ENCODE peak calls at places on chromosomes 5 and 9, in six cellular contexts. E is psoas muscle, A is aorta, F is suprapubic skin, B is right atrium auricular region, R is brain microvascular endothelial cell. D is an unnamed sample.

GRCh38 chr9:123356851-123357747 is 1.1 kb downstream of the CRB2 start:
- DNase-seq in E (no peak), R (no peak), F (no peak), B (no peak), A (no peak), D (no peak)

GRCh38 chr5:139579-140442 is 47.8 kb downstream of the PLEKHG4B start:
- DNase-seq in B (no peak), R (no peak), F (no peak), E (no peak), A (no peak), D (no peak)

GRCh38 chr5:159337291-159337974 is 7.1 kb upstream of the IL12B start:
- DNase-seq in B (no peak), F (no peak), A (no peak), E (no peak), R (peak; percentile 74), D (no peak)

GRCh38 chr5:10489810-10490426 is 48.2 kb downstream of the ROPN1L start:
- DNase-seq in R (no peak), A (no peak), F (no peak), E (no peak), B (no peak), D (no peak)

GRCh38 chr9:133735415-133735775 is 2.8 kb downstream of the SARDH start:
- DNase-seq in F (no peak), R (no peak), B (no peak), A (no peak), E (no peak), D (no peak)

GRCh38 chr9:135506327-135507103 is 6.0 kb downstream of the MRPS2 start:
- DNase-seq in F (peak; percentile 52), E (no peak), B (no peak), A (no peak), R (no peak), D (peak; percentile 61)

GRCh38 chr9:75855509-75855908 is 35.0 kb upstream of the PCSK5 start:
- DNase-seq in A (no peak), E (no peak), R (peak; percentile 14), F (no peak), B (no peak), D (no peak)

GRCh38 chr9:79604149-79604548 is 32.4 kb downstream of the TLE4 start:
- DNase-seq in E (no peak), R (no peak), F (no peak), B (no peak), A (no peak), D (no peak)

GRCh38 chr9:77176106-77176505 is 1.2 kb upstream of the VPS13A start:
- DNase-seq in F (no peak), A (no peak), E (no peak), B (no peak), R (no peak), D (no peak)

GRCh38 chr5:111163000-111163399 is 61.2 kb upstream of the CAMK4 start:
- DNase-seq in F (no peak), R (no peak), A (no peak), B (no peak), E (no peak), D (no peak)

GRCh38 chr9:16575142-16575877 is 295.2 kb downstream of the BNC2 start:
- DNase-seq in E (no peak), R (no peak), A (no peak), F (no peak), B (no peak), D (no peak)

GRCh38 chr9:133711428-133712220 is 26.5 kb downstream of the SARDH start:
- DNase-seq in F (peak; percentile 52), R (peak; percentile 90), E (no peak), A (peak; percentile 40), B (peak; percentile 81), D (peak; percentile 51)

GRCh38 chr5:130643321-130643720 is 521.7 kb downstream of the HINT1 start:
- DNase-seq in E (no peak), B (no peak), R (no peak), A (no peak), F (no peak), D (no peak)

GRCh38 chr5:179243333-179243732 is 101.9 kb downstream of the ADAMTS2 start:
- DNase-seq in R (peak; percentile 36), E (no peak), A (no peak), F (peak; percentile 43), B (no peak), D (no peak)

GRCh38 chr9:78462616-78463015 is 165.7 kb downstream of the PSAT1 start:
- DNase-seq in F (no peak), A (no peak), B (no peak), E (no peak), R (no peak), D (no peak)

GRCh38 chr5:125595095-125595494 is 828.1 kb upstream of the GRAMD2B start:
- DNase-seq in E (no peak), R (peak; percentile 11), A (peak; percentile 46), F (no peak), B (peak; percentile 70), D (peak; percentile 72)

GRCh38 chr5:548256-548655 is 24.0 kb upstream of the SLC9A3 start:
- DNase-seq in B (no peak), F (peak; percentile 53), E (peak; percentile 33), R (no peak), A (peak; percentile 60), D (no peak)

GRCh38 chr5:59768204-59769040 is 125.1 kb downstream of the PDE4D start:
- DNase-seq in A (peak; percentile 50), R (peak; percentile 83), F (peak; percentile 68), E (peak; percentile 54), B (peak; percentile 64), D (peak; percentile 42)

GRCh38 chr5:59767753-59768159 is 125.8 kb downstream of the PDE4D start:
- DNase-seq in A (no peak), B (no peak), F (no peak), R (no peak), E (no peak), D (no peak)

GRCh38 chr5:59765446-59765845 is 128.1 kb downstream of the PDE4D start:
- DNase-seq in A (no peak), R (no peak), E (no peak), B (no peak), F (no peak), D (no peak)

GRCh38 chr5:59764361-59764760 is 129.2 kb downstream of the PDE4D start:
- DNase-seq in E (no peak), A (no peak), R (no peak), F (no peak), B (no peak), D (no peak)

DNA sequence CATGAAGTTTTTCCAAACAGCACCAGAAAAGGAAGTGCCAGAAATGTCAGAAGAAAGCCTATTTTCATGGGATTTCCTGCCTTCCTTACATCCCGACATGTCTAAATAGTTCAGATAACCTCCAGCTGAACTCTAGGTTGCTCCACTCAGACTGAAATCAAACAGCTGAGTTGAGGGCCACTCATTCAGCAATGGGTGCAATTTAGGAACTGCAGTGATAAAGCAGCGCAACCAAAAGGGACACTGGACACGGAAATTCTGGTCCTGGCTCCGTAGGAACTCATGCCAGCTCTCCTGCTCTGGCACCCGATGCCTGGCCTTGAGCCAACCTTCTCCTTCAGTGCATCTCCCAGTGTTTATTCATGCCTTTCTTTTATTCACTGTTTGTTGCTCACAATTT is 127.1 kb downstream of the PDE4D start:
- DNase-seq in B (no peak), F (no peak), A (peak; percentile 43), R (peak; percentile 40), E (peak; percentile 53), D (peak; percentile 22)
- H3K27ac ChIP-seq in B (no peak overlapping the region), F (no peak overlapping the region), A (no peak overlapping the region), R (peak overlapping the region; percentile 57), E (no peak overlapping the region), D (no peak overlapping the region)

GRCh38 chr9:35771943-35772342 is 17.9 kb upstream of the MSMP start:
- DNase-seq in E (no peak), A (no peak), B (no peak), F (no peak), R (no peak), D (no peak)

GRCh38 chr9:35774907-35775635 is 16.3 kb upstream of the NPR2 start:
- DNase-seq in E (no peak), R (no peak), B (no peak), F (no peak), A (peak; percentile 54), D (peak; percentile 29)

GRCh38 chr9:35771079-35771441 is 17.0 kb upstream of the MSMP start:
- DNase-seq in A (no peak), B (no peak), R (no peak), F (no peak), E (peak; percentile 80), D (peak; percentile 45)

GRCh38 chr9:35767458-35767857 is 13.4 kb upstream of the MSMP start:
- DNase-seq in A (no peak), F (no peak), E (no peak), B (no peak), R (no peak), D (no peak)

GRCh38 chr9:35771524-35771923 is 17.4 kb upstream of the MSMP start:
- DNase-seq in F (no peak), B (no peak), E (no peak), A (no peak), R (no peak), D (no peak)
- H3K27ac ChIP-seq in F (peak overlapping the region; percentile 64), B (peak overlapping the region; percentile 69), E (peak overlapping the region; percentile 68), A (no peak overlapping the region), R (no peak overlapping the region), D (peak overlapping the region; percentile 58)

DNA sequence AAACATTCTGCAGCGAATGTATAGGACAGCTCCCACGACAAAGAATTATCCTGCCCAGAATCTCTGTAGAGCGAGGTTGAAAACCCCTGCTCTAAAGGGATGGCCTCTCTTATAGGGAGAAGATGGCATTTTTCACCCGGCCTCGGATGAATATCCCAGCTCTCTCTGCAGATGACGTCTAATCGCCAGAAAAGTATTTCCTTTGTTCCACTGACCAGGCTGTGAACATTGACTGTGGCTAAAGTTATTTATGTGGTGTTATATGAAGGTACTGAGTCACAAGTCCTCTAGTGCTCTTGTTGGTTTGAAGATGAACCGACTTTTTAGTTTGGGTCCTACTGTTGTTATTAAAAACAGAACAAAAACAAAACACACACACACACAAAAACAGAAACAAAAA is 17.4 kb upstream of the RARS1 start:
- DNase-seq in B (no peak), R (peak; percentile 81), A (no peak), F (no peak), E (no peak), D (no peak)
- H3K27ac ChIP-seq in B (no peak overlapping the region), R (no peak overlapping the region), A (no peak overlapping the region), F (no peak overlapping the region), E (no peak overlapping the region), D (no peak overlapping the region)

DNA sequence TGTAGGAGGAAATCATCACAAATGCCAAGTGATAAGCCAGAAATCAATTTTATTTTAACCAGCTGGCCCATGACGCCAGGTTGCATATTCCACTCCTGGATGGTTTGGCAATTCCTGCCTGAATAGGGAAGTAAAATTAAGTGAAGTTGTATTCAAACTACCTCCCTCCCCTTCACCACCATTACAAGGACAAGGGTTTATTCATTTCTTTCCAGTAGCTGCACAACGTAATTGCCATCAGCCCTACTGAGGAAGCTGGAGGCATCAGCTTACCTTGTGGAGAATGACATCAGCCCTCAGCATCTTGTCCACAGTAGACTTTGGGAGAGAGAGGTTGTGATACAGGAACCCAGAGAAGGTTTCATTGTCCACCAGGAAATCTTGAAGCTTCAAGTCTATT is 66.5 kb downstream of the ABCA1 start:
- DNase-seq in E (no peak), B (no peak), A (no peak), F (no peak), R (no peak), D (no peak)
- H3K27ac ChIP-seq in E (no peak overlapping the region), B (peak overlapping the region; percentile 1), A (no peak overlapping the region), F (peak overlapping the region; percentile 29), R (no peak overlapping the region), D (no peak overlapping the region)

GRCh38 chr5:142777858-142778257 is 7.7 kb downstream of the ARHGAP26 start:
- DNase-seq in B (no peak), E (no peak), R (no peak), F (no peak), A (no peak), D (no peak)
- H3K27ac ChIP-seq in B (no peak overlapping the region), E (no peak overlapping the region), R (no peak overlapping the region), F (no peak overlapping the region), A (no peak overlapping the region), D (peak overlapping the region; percentile 71)

D was measured in heart left ventricle.